ENCODE peak calls at places on chromosomes 3 and 15, in nine cellular contexts. W is CD8-positive, alpha-beta T cell; G is stomach; I is Peyer's patch; Z is H9; N is ovary; E is PC-3; S is GM10248; C is AG04449. U is an unnamed sample.

GRCh38 chr3:197374951-197375560 is 76.6 kb upstream of the DLG1 start:
- DNase-seq in G (no peak), I (no peak), S (no peak), E (no peak), W (no peak), C (no peak), Z (no peak), N (no peak), U (no peak)

GRCh38 chr3:24480497-24480896 is 14.2 kb downstream of the THRB start:
- DNase-seq in S (no peak), W (no peak), C (no peak), N (no peak), G (no peak), I (no peak), E (no peak), Z (no peak), U (no peak)

GRCh38 chr3:8869613-8870012 is 93.7 kb downstream of the RAD18 start:
- DNase-seq in W (no peak), Z (no peak), I (no peak), C (peak), E (peak), G (no peak), S (no peak), N (no peak), U (peak)

GRCh38 chr15:84903751-84904150 is 19.3 kb downstream of the SLC28A1 start:
- DNase-seq in Z (no peak), C (no peak), N (no peak), S (no peak), E (no peak), G (no peak), W (no peak), I (no peak), U (no peak)

GRCh38 chr15:75431250-75431649 is 20.2 kb downstream of the SIN3A start:
- DNase-seq in S (no peak), I (no peak), Z (no peak), E (no peak), G (no peak), C (no peak), N (no peak), W (no peak), U (no peak)

GRCh38 chr3:62586356-62586755 is 213.0 kb upstream of the FEZF2 start:
- DNase-seq in S (no peak), C (no peak), E (no peak), W (no peak), G (no peak), N (no peak), I (no peak), Z (no peak), U (no peak)

GRCh38 chr3:170751083-170751893 is 118.7 kb downstream of the RPL22L1 start:
- DNase-seq in N (peak), Z (no peak), C (no peak), I (no peak), S (no peak), W (no peak), E (peak), G (peak), U (peak)

GRCh38 chr15:35455201-35455600 is 90.8 kb downstream of the DPH6 start:
- DNase-seq in I (no peak), N (no peak), C (no peak), W (no peak), Z (no peak), G (no peak), S (no peak), E (no peak), U (no peak)

GRCh38 chr3:124563376-124563775 is 166.9 kb upstream of the UMPS start:
- DNase-seq in E (peak), W (no peak), N (no peak), C (no peak), S (no peak), Z (no peak), G (peak), I (no peak), U (no peak)

GRCh38 chr3:179066058-179066457 is 5.6 kb downstream of the ZMAT3 start:
- DNase-seq in Z (no peak), E (no peak), G (no peak), C (no peak), I (no peak), W (no peak), N (no peak), S (peak), U (no peak)

GRCh38 chr3:122942937-122943827 is 84.4 kb downstream of the SEMA5B start:
- DNase-seq in C (no peak), S (peak), Z (peak), N (peak), W (no peak), I (peak), G (peak), E (peak), U (peak)

GRCh38 chr3:16301490-16301889 is 36.5 kb downstream of the OXNAD1 start:
- DNase-seq in C (no peak), W (no peak), N (no peak), Z (no peak), S (no peak), I (peak), G (no peak), E (no peak), U (no peak)

GRCh38 chr3:47250309-47251060 is 32.1 kb downstream of the KIF9 start:
- DNase-seq in E (peak), Z (peak), I (no peak), N (no peak), S (peak), C (no peak), W (no peak), G (peak), U (no peak)

GRCh38 chr3:181457190-181457589 is 254.5 kb upstream of the SOX2 start:
- DNase-seq in N (no peak), S (no peak), E (no peak), C (no peak), I (no peak), Z (no peak), W (no peak), G (no peak), U (no peak)

GRCh38 chr15:101497484-101498034 is 8.1 kb upstream of the PCSK6 start:
- DNase-seq in S (peak), W (no peak), C (no peak), N (no peak), I (no peak), G (no peak), Z (no peak), E (no peak), U (no peak)

GRCh38 chr15:99542828-99543227 is 23.0 kb upstream of the MEF2A start:
- DNase-seq in N (no peak), Z (no peak), S (no peak), C (no peak), I (no peak), G (no peak), E (no peak), W (no peak), U (no peak)

GRCh38 chr3:65146149-65146548 is 458.3 kb upstream of the ADAMTS9 start:
- DNase-seq in Z (peak), E (peak), I (no peak), C (no peak), S (no peak), G (no peak), W (no peak), N (no peak), U (no peak)

GRCh38 chr3:75906555-75907112 is 121.3 kb upstream of the ZNF717 start:
- DNase-seq in N (no peak), C (no peak), Z (peak), G (no peak), E (no peak), W (no peak), S (no peak), I (no peak), U (no peak)

GRCh38 chr3:39419697-39420293 is 13.3 kb downstream of the RPSA start:
- DNase-seq in I (no peak), N (no peak), W (no peak), G (no peak), S (no peak), C (no peak), Z (no peak), E (no peak), U (no peak)

GRCh38 chr3:35744419-35744818 is 105.1 kb downstream of the ARPP21 start:
- DNase-seq in G (no peak), S (no peak), Z (peak), I (no peak), E (no peak), W (no peak), C (no peak), N (no peak), U (no peak)

GRCh38 chr3:128076783-128077624 is 24.8 kb downstream of the SEC61A1 start:
- DNase-seq in S (no peak), G (peak), E (no peak), C (no peak), Z (no peak), N (no peak), I (no peak), W (no peak), U (no peak)

GRCh38 chr3:115623414-115623868 is at the start of gene GAP43:
- DNase-seq in E (peak), C (peak), I (no peak), G (no peak), S (no peak), N (peak), W (no peak), Z (peak), U (peak)

GRCh38 chr3:182242563-182242962 is 530.8 kb downstream of the SOX2 start:
- DNase-seq in G (no peak), W (no peak), Z (no peak), C (no peak), I (no peak), S (no peak), E (no peak), N (no peak), U (no peak)

GRCh38 chr3:44913868-44914468 is 39.6 kb downstream of the TGM4 start:
- DNase-seq in N (peak), E (peak), S (peak), I (peak), Z (peak), G (peak), C (no peak), W (peak), U (peak)

GRCh38 chr3:44915702-44916438 is 41.5 kb downstream of the TGM4 start:
- DNase-seq in I (no peak), Z (peak), C (no peak), W (no peak), N (no peak), E (no peak), S (no peak), G (no peak), U (no peak)

GRCh38 chr3:44918087-44918486 is 43.7 kb downstream of the TGM4 start:
- DNase-seq in S (no peak), Z (no peak), G (no peak), W (no peak), I (no peak), C (no peak), N (no peak), E (no peak), U (no peak)

GRCh38 chr3:44918581-44918980 is 44.2 kb downstream of the TGM4 start:
- DNase-seq in W (no peak), C (no peak), N (no peak), E (no peak), Z (no peak), I (no peak), G (no peak), S (no peak), U (no peak)

DNA sequence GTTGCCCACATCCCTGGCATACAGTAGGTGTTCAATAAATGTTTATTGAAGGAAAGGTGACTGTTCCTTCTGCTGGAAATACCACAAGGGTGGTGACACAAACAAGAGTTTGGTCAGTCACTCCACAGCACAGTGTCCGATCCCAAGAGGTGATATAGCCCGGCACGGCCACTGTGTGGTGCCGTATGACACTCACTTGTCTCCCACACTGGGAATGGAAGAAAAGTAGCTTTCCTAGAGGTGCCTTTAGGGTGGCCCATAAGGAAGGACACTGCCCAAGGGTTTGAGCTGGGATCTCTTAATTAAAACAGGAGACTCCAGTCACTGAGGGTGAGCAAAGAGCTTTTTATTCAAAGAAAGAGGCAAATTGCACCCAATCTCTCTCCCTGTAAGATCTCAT is 40.5 kb downstream of the TGM4 start:
- DNase-seq in C (no peak), S (no peak), W (no peak), G (no peak), N (no peak), Z (no peak), I (no peak), E (peak), U (no peak)
- TF ChIP-seq CTCF in C (peak), S (no peak), W (no peak), G (no peak), N (no peak), Z (peak), I (no peak), E (peak), U (peak)

GRCh38 chr3:172303941-172304558 is 144.2 kb downstream of the GHSR start:
- DNase-seq in N (no peak), Z (no peak), G (no peak), I (no peak), W (no peak), C (no peak), S (no peak), E (no peak), U (no peak)
- TF ChIP-seq CTCF in N (no peak), Z (peak), G (no peak), I (no peak), W (no peak), C (peak), S (no peak), E (peak), U (peak)

GRCh38 chr15:79308874-79309273 is 2.0 kb upstream of the TMED3 start:
- DNase-seq in N (no peak), C (no peak), W (no peak), Z (no peak), G (no peak), S (no peak), E (no peak), I (no peak), U (no peak)

GRCh38 chr15:79310612-79310984 is 314 bp upstream of the TMED3 start:
- DNase-seq in G (no peak), C (no peak), N (no peak), W (no peak), I (no peak), Z (no peak), S (no peak), E (peak), U (no peak)

GRCh38 chr15:79311901-79312553 is 1.1 kb downstream of the TMED3 start:
- DNase-seq in S (peak), W (no peak), C (no peak), E (peak), I (no peak), N (no peak), G (no peak), Z (no peak), U (no peak)

GRCh38 chr15:79314186-79314585 is 3.3 kb downstream of the TMED3 start:
- DNase-seq in N (no peak), C (no peak), I (no peak), S (no peak), W (no peak), G (no peak), E (no peak), Z (no peak), U (no peak)

DNA sequence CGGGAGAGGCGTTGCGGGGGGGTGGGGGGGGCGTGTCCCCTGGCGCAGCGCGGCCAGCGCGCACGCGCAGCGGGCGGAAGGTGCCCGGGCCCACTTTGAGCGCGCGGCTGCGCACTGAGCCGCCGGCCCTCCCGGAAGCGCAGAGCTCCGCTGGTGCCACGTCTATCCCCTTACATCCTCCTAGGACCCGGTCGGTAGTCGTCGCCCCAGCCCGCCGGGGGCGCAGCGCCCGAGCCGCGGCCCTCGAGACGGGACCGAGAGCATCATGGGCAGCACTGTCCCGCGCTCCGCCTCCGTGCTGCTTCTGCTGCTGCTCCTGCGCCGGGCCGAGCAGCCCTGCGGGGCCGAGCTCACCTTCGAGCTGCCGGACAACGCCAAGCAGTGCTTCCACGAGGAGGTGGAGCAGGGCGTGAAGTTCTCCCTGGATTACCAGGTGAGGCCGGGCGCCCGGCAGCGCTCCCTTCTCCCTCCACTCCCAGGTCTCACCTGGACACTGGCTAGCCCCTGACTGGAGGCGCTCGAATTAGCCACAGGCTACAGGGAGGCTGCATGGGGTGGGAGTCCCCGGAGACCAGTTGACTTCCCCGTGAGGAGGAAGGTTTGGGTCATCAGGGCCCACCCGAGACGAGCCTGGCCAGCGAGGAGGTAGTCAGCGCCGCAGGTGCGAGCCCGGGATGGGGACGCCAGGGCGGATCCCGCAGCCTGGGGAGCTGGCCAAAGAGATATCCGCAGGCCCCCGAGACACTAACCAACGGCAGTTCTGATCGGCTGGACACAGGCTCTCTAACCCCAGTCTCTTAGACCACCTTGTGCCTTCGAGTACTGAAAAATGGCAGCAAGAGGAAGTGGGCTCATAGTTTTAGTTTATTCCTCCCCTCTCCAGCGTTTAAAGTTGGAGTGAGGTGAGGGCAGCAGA is at the start of gene TMED3:
- DNase-seq in I (peak), C (no peak), Z (peak), G (peak), W (peak), N (peak), E (peak), S (peak), U (peak)
- TF ChIP-seq CTCF in I (no peak), C (peak), Z (peak), G (no peak), W (no peak), N (no peak), E (peak), S (peak), U (peak)

GRCh38 chr3:19065027-19065426 is 83.3 kb upstream of the KCNH8 start:
- DNase-seq in W (no peak), S (no peak), C (no peak), G (no peak), Z (no peak), I (no peak), E (peak), N (no peak), U (no peak)
- TF ChIP-seq CTCF in W (peak), S (peak), C (no peak), G (peak), Z (peak), I (peak), E (peak), N (no peak), U (no peak)

GRCh38 chr15:89090791-89091666 is 2.8 kb downstream of the ABHD2 start:
- DNase-seq in I (peak), E (peak), G (peak), N (peak), S (no peak), C (no peak), W (peak), Z (no peak), U (peak)
- TF ChIP-seq CTCF in I (no peak), E (peak), G (no peak), N (no peak), S (no peak), C (peak), W (no peak), Z (no peak), U (no peak)

GRCh38 chr15:91946914-91947313 is 93.4 kb downstream of the SLCO3A1 start:
- DNase-seq in I (no peak), S (no peak), E (no peak), Z (peak), N (no peak), W (no peak), C (no peak), G (no peak), U (no peak)
- TF ChIP-seq CTCF in I (no peak), S (no peak), E (no peak), Z (peak), N (no peak), W (no peak), C (no peak), G (no peak), U (no peak)

DNA sequence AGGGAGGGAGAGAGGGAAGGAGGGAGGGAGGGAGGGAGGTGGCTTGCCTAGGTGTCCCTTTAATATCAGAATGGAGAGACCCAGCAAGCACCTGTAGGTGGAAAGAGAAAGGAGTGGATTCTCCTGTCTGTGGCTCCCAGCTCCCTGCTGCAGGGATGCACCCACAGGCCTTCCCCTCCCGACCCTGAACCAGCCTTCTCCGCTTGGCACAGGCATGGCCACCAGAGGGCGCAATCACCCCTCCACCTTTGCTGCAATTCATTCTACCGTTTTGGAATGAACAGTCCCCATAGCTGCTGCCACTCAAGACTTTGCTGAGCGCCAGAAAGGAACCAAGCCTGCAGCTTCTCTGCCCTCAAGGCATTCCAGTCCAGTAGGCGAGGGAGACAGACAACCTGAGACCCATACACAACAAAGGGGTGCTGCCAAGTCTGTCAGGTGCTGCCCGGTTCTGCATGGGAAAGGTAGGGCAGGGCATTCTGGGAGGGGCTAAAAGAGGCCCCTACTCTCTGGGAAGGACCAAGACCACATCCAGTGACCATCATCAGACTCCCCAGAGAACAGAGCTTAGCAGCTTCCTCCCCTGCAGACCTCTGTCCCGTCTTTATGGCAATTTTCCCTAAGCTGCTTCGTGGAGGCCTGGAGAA is 4.9 kb downstream of the TLR9 start:
- DNase-seq in I (peak), Z (peak), E (peak), G (peak), N (peak), W (peak), S (peak), C (no peak), U (no peak)
- TF ChIP-seq CTCF in I (peak), Z (peak), E (peak), G (peak), N (peak), W (peak), S (peak), C (peak), U (peak)

GRCh38 chr15:95922431-95922830 is 408.1 kb upstream of the NR2F2 start:
- DNase-seq in S (no peak), I (no peak), W (no peak), E (peak), Z (no peak), G (no peak), C (no peak), N (no peak), U (no peak)
- TF ChIP-seq CTCF in S (peak), I (no peak), W (no peak), E (peak), Z (no peak), G (no peak), C (no peak), N (no peak), U (no peak)

GRCh38 chr3:53880396-53881345 is 1.3 kb downstream of the ACTR8 start:
- DNase-seq in E (no peak), C (no peak), S (no peak), Z (no peak), W (no peak), I (no peak), N (no peak), G (no peak), U (no peak)

GRCh38 chr3:53883008-53883407 is 1.1 kb upstream of the ACTR8 start:
- DNase-seq in N (no peak), Z (no peak), C (no peak), S (no peak), G (no peak), E (no peak), W (no peak), I (no peak), U (no peak)

GRCh38 chr3:53884623-53885022 is 2.7 kb upstream of the ACTR8 start:
- DNase-seq in N (no peak), Z (no peak), E (no peak), C (no peak), G (no peak), I (no peak), S (no peak), W (no peak), U (no peak)

GRCh38 chr3:53885239-53885638 is 3.3 kb upstream of the ACTR8 start:
- DNase-seq in G (no peak), I (no peak), S (no peak), E (no peak), C (no peak), N (no peak), Z (no peak), W (no peak), U (no peak)

GRCh38 chr3:53881691-53882593 is at the start of gene ACTR8:
- DNase-seq in W (peak), S (peak), I (peak), C (no peak), N (peak), G (peak), E (peak), Z (peak), U (peak)
- TF ChIP-seq CTCF in W (no peak), S (no peak), I (no peak), C (peak), N (peak), G (no peak), E (no peak), Z (peak), U (peak)

GRCh38 chr3:149770246-149770645 is 18.0 kb upstream of the COMMD2 start:
- DNase-seq in W (no peak), S (no peak), Z (no peak), I (no peak), G (no peak), N (no peak), E (no peak), C (no peak), U (no peak)
- TF ChIP-seq CTCF in W (no peak), S (no peak), Z (peak), I (no peak), G (no peak), N (no peak), E (peak), C (no peak), U (no peak)

U was measured in HFF-Myc.